ENCODE peak calls at places on chromosomes 13 and 19, in eight cellular contexts. T, B, P, U, K, H, Z and D are unnamed samples.

GRCh38 chr19:54492568-54492967 is 10.1 kb upstream of the LAIR2 start:
- DNase-seq in B (no peak), K (no peak), Z (no peak), T (no peak), U (no peak), H (no peak), P (no peak), D (no peak)

GRCh38 chr19:15280048-15280725 is 47.9 kb upstream of the EPHX3 start:
- DNase-seq in H (no peak), T (no peak), P (no peak), K (no peak), U (no peak), Z (no peak), B (no peak), D (no peak)

GRCh38 chr19:52742516-52742915 is 7.7 kb upstream of the ZNF611 start:
- DNase-seq in B (no peak), T (peak), Z (no peak), P (no peak), K (no peak), H (no peak), U (no peak), D (no peak)

GRCh38 chr13:87887459-87888123 is 216.4 kb downstream of the SLITRK5 start:
- DNase-seq in H (no peak), Z (no peak), T (no peak), B (no peak), P (peak), K (no peak), U (no peak), D (no peak)

GRCh38 chr19:6856749-6857372 is 30.5 kb upstream of the ADGRE1 start:
- DNase-seq in P (no peak), T (no peak), Z (no peak), U (no peak), K (no peak), B (no peak), H (no peak), D (no peak)

GRCh38 chr19:2810141-2811091 is 9.3 kb upstream of the ZNF554 start:
- DNase-seq in P (no peak), B (no peak), T (no peak), Z (no peak), H (no peak), K (no peak), U (no peak), D (no peak)

GRCh38 chr19:2446390-2446789 is 10.4 kb downstream of the LMNB2 start:
- DNase-seq in B (no peak), T (no peak), Z (no peak), H (no peak), U (no peak), P (peak), K (no peak), D (no peak)

GRCh38 chr13:100789481-100789880 is 114.9 kb upstream of the TMTC4 start:
- DNase-seq in U (no peak), H (no peak), T (no peak), B (peak), Z (peak), P (no peak), K (peak), D (no peak)

GRCh38 chr13:65336106-65336603 is 1894.0 kb downstream of the PCDH9 start:
- DNase-seq in T (no peak), H (no peak), B (no peak), P (no peak), U (no peak), Z (no peak), K (no peak), D (no peak)

GRCh38 chr13:89150362-89150761 is 1479.2 kb downstream of the SLITRK5 start:
- DNase-seq in U (no peak), H (no peak), Z (no peak), B (no peak), T (no peak), K (no peak), P (no peak), D (no peak)

GRCh38 chr13:35630551-35631275 is 154.2 kb upstream of the MAB21L1 start:
- DNase-seq in T (no peak), B (peak), H (peak), K (no peak), Z (peak), U (no peak), P (peak), D (no peak)

GRCh38 chr19:30153326-30154210 is 211.5 kb downstream of the URI1 start:
- DNase-seq in B (no peak), P (no peak), Z (no peak), T (no peak), U (no peak), K (no peak), H (no peak), D (no peak)

GRCh38 chr13:91346848-91347211 is 657 bp upstream of the MIR17HG start:
- DNase-seq in B (no peak), H (peak), P (peak), K (no peak), U (peak), Z (no peak), T (no peak), D (peak)

GRCh38 chr13:98496239-98496668 is 80.7 kb downstream of the STK24 start:
- DNase-seq in U (no peak), B (no peak), P (no peak), H (no peak), Z (no peak), K (no peak), T (no peak), D (no peak)

GRCh38 chr13:38785047-38785446 is 98.2 kb downstream of the FREM2 start:
- DNase-seq in P (no peak), Z (no peak), B (no peak), U (no peak), H (no peak), T (no peak), K (no peak), D (no peak)

GRCh38 chr19:18593367-18594095 is 4.9 kb downstream of the REX1BD start:
- DNase-seq in T (no peak), P (no peak), B (no peak), H (no peak), U (no peak), Z (no peak), K (no peak), D (no peak)

GRCh38 chr13:97630725-97631124 is 196.8 kb downstream of the RAP2A start:
- DNase-seq in K (no peak), H (no peak), U (no peak), Z (no peak), T (no peak), B (no peak), P (no peak), D (no peak)

GRCh38 chr19:1104452-1105216 is 840 bp downstream of the GPX4 start:
- DNase-seq in H (no peak), K (peak), B (no peak), P (peak), Z (peak), T (peak), U (peak), D (peak)

GRCh38 chr19:10808937-10809655 is 26.9 kb downstream of the TMED1 start:
- DNase-seq in H (no peak), B (no peak), K (peak), Z (no peak), U (peak), T (no peak), P (no peak), D (peak)

GRCh38 chr19:18865106-18865972 is 30.6 kb downstream of the CERS1 start:
- DNase-seq in K (no peak), Z (no peak), T (no peak), H (no peak), P (no peak), U (no peak), B (no peak), D (no peak)

GRCh38 chr13:20053891-20054290 is 95.4 kb downstream of the ZMYM2 start:
- DNase-seq in Z (no peak), U (no peak), P (no peak), T (no peak), B (no peak), H (no peak), K (no peak), D (no peak)

GRCh38 chr13:35768126-35768525 is 291.6 kb upstream of the MAB21L1 start:
- DNase-seq in H (peak), P (no peak), K (no peak), B (no peak), U (no peak), T (no peak), Z (peak), D (no peak)

GRCh38 chr19:41330946-41331678 is 21.1 kb downstream of the CCDC97 start:
- DNase-seq in H (peak), B (no peak), U (no peak), Z (no peak), K (no peak), T (peak), P (no peak), D (no peak)

GRCh38 chr19:15587663-15588062 is 27.4 kb upstream of the CYP4F8 start:
- DNase-seq in K (peak), B (no peak), Z (no peak), T (no peak), U (no peak), H (no peak), P (peak), D (no peak)

GRCh38 chr13:79997244-79997643 is 343.7 kb downstream of the SPRY2 start:
- DNase-seq in H (no peak), K (no peak), U (no peak), P (no peak), B (no peak), Z (no peak), T (no peak), D (no peak)

GRCh38 chr19:41707502-41707812 is 969 bp upstream of the CEACAM5 start:
- DNase-seq in P (no peak), B (no peak), T (no peak), Z (peak), U (no peak), K (no peak), H (peak), D (no peak)

GRCh38 chr19:29850482-29850881 is 38.7 kb downstream of the CCNE1 start:
- DNase-seq in P (no peak), B (no peak), T (no peak), H (no peak), Z (no peak), K (no peak), U (no peak), D (no peak)

GRCh38 chr13:111401151-111401550 is 80.7 kb downstream of the TEX29 start:
- DNase-seq in P (no peak), Z (no peak), K (no peak), H (no peak), T (no peak), U (no peak), B (no peak), D (no peak)

GRCh38 chr13:19845758-19846157 is 17.7 kb downstream of the ZMYM5 start:
- DNase-seq in U (no peak), Z (no peak), P (no peak), H (no peak), K (no peak), B (peak), T (no peak), D (no peak)

GRCh38 chr13:95552539-95553270 is at the start of gene CLDN10:
- DNase-seq in P (no peak), Z (peak), T (no peak), B (no peak), U (no peak), K (no peak), H (no peak), D (no peak)